ENCODE peak calls at places on chromosomes 11 and 22, in nine cellular contexts. One of them, this sample, is unnamed.

GRCh38 chr22:29108137-29108536 is 35.3 kb downstream of the KREMEN1 start:
- DNase-seq in mucosa of descending colon: no peak
- DNase-seq in sigmoid colon: no peak
- DNase-seq in A549: peak; percentile 38
- DNase-seq in brain microvascular endothelial cell: no peak
- DNase-seq in choroid plexus epithelial cell: peak; percentile 41
- DNase-seq in ascending aorta: no peak
- DNase-seq in fibroblast of pulmonary artery: peak; percentile 33
- DNase-seq in vagina: no peak
- DNase-seq in this sample: peak; percentile 79

GRCh38 chr22:47586038-47586437 is 823.6 kb downstream of the TBC1D22A start:
- DNase-seq in mucosa of descending colon: no peak
- DNase-seq in sigmoid colon: peak; percentile 11
- DNase-seq in A549: peak; percentile 13
- DNase-seq in brain microvascular endothelial cell: no peak
- DNase-seq in choroid plexus epithelial cell: no peak
- DNase-seq in ascending aorta: no peak
- DNase-seq in fibroblast of pulmonary artery: no peak
- DNase-seq in vagina: no peak
- DNase-seq in this sample: no peak

GRCh38 chr11:8290122-8290810 is 26.6 kb upstream of the LMO1 start:
- DNase-seq in mucosa of descending colon: no peak
- DNase-seq in sigmoid colon: peak; percentile 27
- DNase-seq in A549: no peak
- DNase-seq in brain microvascular endothelial cell: no peak
- DNase-seq in choroid plexus epithelial cell: no peak
- DNase-seq in ascending aorta: peak; percentile 43
- DNase-seq in fibroblast of pulmonary artery: no peak
- DNase-seq in vagina: no peak
- DNase-seq in this sample: no peak

GRCh38 chr22:30868663-30869385 is 99.8 kb downstream of the MORC2 start:
- DNase-seq in mucosa of descending colon: peak; percentile 12
- DNase-seq in sigmoid colon: peak; percentile 25
- DNase-seq in A549: no peak
- DNase-seq in brain microvascular endothelial cell: peak; percentile 37
- DNase-seq in choroid plexus epithelial cell: peak; percentile 53
- DNase-seq in ascending aorta: peak; percentile 46
- DNase-seq in fibroblast of pulmonary artery: peak; percentile 24
- DNase-seq in vagina: no peak
- DNase-seq in this sample: peak; percentile 17

GRCh38 chr11:63870351-63871197 is 31.7 kb downstream of the MARK2 start:
- DNase-seq in mucosa of descending colon: peak; percentile 39
- DNase-seq in sigmoid colon: no peak
- DNase-seq in A549: no peak
- DNase-seq in brain microvascular endothelial cell: no peak
- DNase-seq in choroid plexus epithelial cell: peak; percentile 39
- DNase-seq in ascending aorta: no peak
- DNase-seq in fibroblast of pulmonary artery: no peak
- DNase-seq in vagina: no peak
- DNase-seq in this sample: no peak

GRCh38 chr11:1297011-1297575 is 12.3 kb downstream of the TOLLIP start:
- DNase-seq in mucosa of descending colon: peak; percentile 25
- DNase-seq in sigmoid colon: no peak
- DNase-seq in A549: no peak
- DNase-seq in brain microvascular endothelial cell: no peak
- DNase-seq in choroid plexus epithelial cell: no peak
- DNase-seq in ascending aorta: peak; percentile 46
- DNase-seq in fibroblast of pulmonary artery: no peak
- DNase-seq in vagina: no peak
- DNase-seq in this sample: no peak

GRCh38 chr22:46980392-46980791 is 217.9 kb downstream of the TBC1D22A start:
- DNase-seq in mucosa of descending colon: no peak
- DNase-seq in sigmoid colon: no peak
- DNase-seq in A549: no peak
- DNase-seq in brain microvascular endothelial cell: no peak
- DNase-seq in choroid plexus epithelial cell: no peak
- DNase-seq in ascending aorta: no peak
- DNase-seq in fibroblast of pulmonary artery: no peak
- DNase-seq in vagina: no peak
- DNase-seq in this sample: no peak

GRCh38 chr22:28373841-28374240 is 305.8 kb downstream of the TTC28 start:
- DNase-seq in mucosa of descending colon: no peak
- DNase-seq in sigmoid colon: no peak
- DNase-seq in A549: no peak
- DNase-seq in brain microvascular endothelial cell: no peak
- DNase-seq in choroid plexus epithelial cell: peak; percentile 44
- DNase-seq in ascending aorta: no peak
- DNase-seq in fibroblast of pulmonary artery: no peak
- DNase-seq in vagina: no peak
- DNase-seq in this sample: peak; percentile 12

GRCh38 chr11:126159719-126160344 is 51.6 kb downstream of the RPUSD4 start:
- DNase-seq in mucosa of descending colon: no peak
- DNase-seq in sigmoid colon: no peak
- DNase-seq in A549: no peak
- DNase-seq in brain microvascular endothelial cell: no peak
- DNase-seq in choroid plexus epithelial cell: no peak
- DNase-seq in ascending aorta: no peak
- DNase-seq in fibroblast of pulmonary artery: no peak
- DNase-seq in vagina: no peak
- DNase-seq in this sample: no peak

GRCh38 chr11:57081356-57081755 is 92.6 kb downstream of the OR5AK2 start:
- DNase-seq in mucosa of descending colon: no peak
- DNase-seq in sigmoid colon: no peak
- DNase-seq in A549: no peak
- DNase-seq in brain microvascular endothelial cell: no peak
- DNase-seq in choroid plexus epithelial cell: no peak
- DNase-seq in ascending aorta: no peak
- DNase-seq in fibroblast of pulmonary artery: no peak
- DNase-seq in vagina: no peak
- DNase-seq in this sample: no peak

GRCh38 chr22:19748139-19748538 is 12.4 kb upstream of the TBX1 start:
- DNase-seq in mucosa of descending colon: no peak
- DNase-seq in sigmoid colon: no peak
- DNase-seq in A549: no peak
- DNase-seq in brain microvascular endothelial cell: no peak
- DNase-seq in choroid plexus epithelial cell: no peak
- DNase-seq in ascending aorta: no peak
- DNase-seq in fibroblast of pulmonary artery: no peak
- DNase-seq in vagina: no peak
- DNase-seq in this sample: no peak

GRCh38 chr11:12286606-12287005 is 90.8 kb upstream of the PARVA start:
- DNase-seq in mucosa of descending colon: no peak
- DNase-seq in sigmoid colon: no peak
- DNase-seq in A549: no peak
- DNase-seq in brain microvascular endothelial cell: no peak
- DNase-seq in choroid plexus epithelial cell: no peak
- DNase-seq in ascending aorta: peak; percentile 60
- DNase-seq in fibroblast of pulmonary artery: no peak
- DNase-seq in vagina: no peak
- DNase-seq in this sample: no peak

GRCh38 chr11:12288212-12288933 is 89.0 kb upstream of the PARVA start:
- DNase-seq in mucosa of descending colon: peak; percentile 84
- DNase-seq in sigmoid colon: peak; percentile 94
- DNase-seq in A549: peak; percentile 90
- DNase-seq in brain microvascular endothelial cell: peak; percentile 93
- DNase-seq in choroid plexus epithelial cell: peak; percentile 96
- DNase-seq in ascending aorta: peak; percentile 90
- DNase-seq in fibroblast of pulmonary artery: peak; percentile 96
- DNase-seq in vagina: peak; percentile 74
- DNase-seq in this sample: peak; percentile 94

GRCh38 chr11:12287009-12287373 is 90.4 kb upstream of the PARVA start:
- DNase-seq in mucosa of descending colon: no peak
- DNase-seq in sigmoid colon: peak; percentile 87
- DNase-seq in A549: peak; percentile 86
- DNase-seq in brain microvascular endothelial cell: peak; percentile 94
- DNase-seq in choroid plexus epithelial cell: peak; percentile 97
- DNase-seq in ascending aorta: peak; percentile 87
- DNase-seq in fibroblast of pulmonary artery: peak; percentile 96
- DNase-seq in vagina: no peak
- DNase-seq in this sample: peak; percentile 95

GRCh38 chr11:12288934-12289666 is 88.3 kb upstream of the PARVA start:
- DNase-seq in mucosa of descending colon: no peak
- DNase-seq in sigmoid colon: no peak
- DNase-seq in A549: no peak
- DNase-seq in brain microvascular endothelial cell: no peak
- DNase-seq in choroid plexus epithelial cell: no peak
- DNase-seq in ascending aorta: peak; percentile 73
- DNase-seq in fibroblast of pulmonary artery: no peak
- DNase-seq in vagina: peak; percentile 94
- DNase-seq in this sample: no peak

GRCh38 chr11:12287374-12288211 is 89.8 kb upstream of the PARVA start:
- DNase-seq in mucosa of descending colon: no peak
- DNase-seq in sigmoid colon: peak; percentile 93
- DNase-seq in A549: peak; percentile 95
- DNase-seq in brain microvascular endothelial cell: peak; percentile 98
- DNase-seq in choroid plexus epithelial cell: peak; percentile 97
- DNase-seq in ascending aorta: peak; percentile 98
- DNase-seq in fibroblast of pulmonary artery: peak; percentile 97
- DNase-seq in vagina: peak; percentile 90
- DNase-seq in this sample: peak; percentile 95
- TF ChIP-seq CTCF in mucosa of descending colon: no peak
- TF ChIP-seq CTCF in sigmoid colon: peak; percentile 57
- TF ChIP-seq CTCF in A549: peak; percentile 67
- TF ChIP-seq CTCF in brain microvascular endothelial cell: peak; percentile 76
- TF ChIP-seq CTCF in choroid plexus epithelial cell: peak; percentile 68
- TF ChIP-seq CTCF in ascending aorta: peak; percentile 19
- TF ChIP-seq CTCF in fibroblast of pulmonary artery: peak; percentile 65
- TF ChIP-seq CTCF in vagina: no peak
- TF ChIP-seq CTCF in this sample: peak; percentile 57

GRCh38 chr22:26715392-26715939 is 58.1 kb downstream of the MIAT start:
- DNase-seq in mucosa of descending colon: no peak
- DNase-seq in sigmoid colon: no peak
- DNase-seq in A549: no peak
- DNase-seq in brain microvascular endothelial cell: no peak
- DNase-seq in choroid plexus epithelial cell: no peak
- DNase-seq in ascending aorta: no peak
- DNase-seq in fibroblast of pulmonary artery: no peak
- DNase-seq in vagina: no peak
- DNase-seq in this sample: no peak

GRCh38 chr22:26711205-26711958 is 54.0 kb downstream of the MIAT start:
- DNase-seq in mucosa of descending colon: no peak
- DNase-seq in sigmoid colon: no peak
- DNase-seq in A549: no peak
- DNase-seq in brain microvascular endothelial cell: no peak
- DNase-seq in choroid plexus epithelial cell: peak; percentile 85
- DNase-seq in ascending aorta: no peak
- DNase-seq in fibroblast of pulmonary artery: peak; percentile 48
- DNase-seq in vagina: no peak
- DNase-seq in this sample: peak; percentile 57

GRCh38 chr22:26714971-26715370 is 57.6 kb downstream of the MIAT start:
- DNase-seq in mucosa of descending colon: no peak
- DNase-seq in sigmoid colon: no peak
- DNase-seq in A549: no peak
- DNase-seq in brain microvascular endothelial cell: no peak
- DNase-seq in choroid plexus epithelial cell: no peak
- DNase-seq in ascending aorta: no peak
- DNase-seq in fibroblast of pulmonary artery: no peak
- DNase-seq in vagina: no peak
- DNase-seq in this sample: no peak

GRCh38 chr22:26712158-26712557 is 54.8 kb downstream of the MIAT start:
- DNase-seq in mucosa of descending colon: no peak
- DNase-seq in sigmoid colon: no peak
- DNase-seq in A549: no peak
- DNase-seq in brain microvascular endothelial cell: no peak
- DNase-seq in choroid plexus epithelial cell: no peak
- DNase-seq in ascending aorta: no peak
- DNase-seq in fibroblast of pulmonary artery: no peak
- DNase-seq in vagina: no peak
- DNase-seq in this sample: no peak

GRCh38 chr22:26713823-26714449 is 56.5 kb downstream of the MIAT start:
- DNase-seq in mucosa of descending colon: no peak
- DNase-seq in sigmoid colon: no peak
- DNase-seq in A549: peak; percentile 23
- DNase-seq in brain microvascular endothelial cell: peak; percentile 69
- DNase-seq in choroid plexus epithelial cell: peak; percentile 81
- DNase-seq in ascending aorta: no peak
- DNase-seq in fibroblast of pulmonary artery: peak; percentile 78
- DNase-seq in vagina: no peak
- DNase-seq in this sample: peak; percentile 50
- H3K4me3 ChIP-seq in mucosa of descending colon: no peak overlapping the region
- H3K4me3 ChIP-seq in sigmoid colon: no peak overlapping the region
- H3K4me3 ChIP-seq in A549: no peak overlapping the region
- H3K4me3 ChIP-seq in brain microvascular endothelial cell: no peak overlapping the region
- H3K4me3 ChIP-seq in choroid plexus epithelial cell: no peak overlapping the region
- H3K4me3 ChIP-seq in ascending aorta: no peak overlapping the region
- H3K4me3 ChIP-seq in fibroblast of pulmonary artery: peak overlapping the region; percentile 24
- H3K4me3 ChIP-seq in vagina: no peak overlapping the region
- H3K4me3 ChIP-seq in this sample: no peak overlapping the region

GRCh38 chr11:32297629-32298028 is 137.7 kb downstream of the WT1 start:
- DNase-seq in mucosa of descending colon: no peak
- DNase-seq in sigmoid colon: no peak
- DNase-seq in A549: peak; percentile 44
- DNase-seq in brain microvascular endothelial cell: peak; percentile 30
- DNase-seq in choroid plexus epithelial cell: peak; percentile 82
- DNase-seq in ascending aorta: no peak
- DNase-seq in fibroblast of pulmonary artery: peak; percentile 70
- DNase-seq in vagina: no peak
- DNase-seq in this sample: peak; percentile 59
- TF ChIP-seq CTCF in mucosa of descending colon: no peak
- TF ChIP-seq CTCF in sigmoid colon: no peak
- TF ChIP-seq CTCF in A549: peak; percentile 66
- TF ChIP-seq CTCF in brain microvascular endothelial cell: peak; percentile 32
- TF ChIP-seq CTCF in choroid plexus epithelial cell: peak; percentile 46
- TF ChIP-seq CTCF in ascending aorta: no peak
- TF ChIP-seq CTCF in fibroblast of pulmonary artery: peak; percentile 38
- TF ChIP-seq CTCF in vagina: no peak
- TF ChIP-seq CTCF in this sample: peak; percentile 34

GRCh38 chr11:29124436-29124835 is 892.4 kb downstream of the KCNA4 start:
- DNase-seq in mucosa of descending colon: no peak
- DNase-seq in sigmoid colon: no peak
- DNase-seq in A549: no peak
- DNase-seq in brain microvascular endothelial cell: no peak
- DNase-seq in choroid plexus epithelial cell: no peak
- DNase-seq in ascending aorta: no peak
- DNase-seq in fibroblast of pulmonary artery: no peak
- DNase-seq in vagina: no peak
- DNase-seq in this sample: peak; percentile 69

GRCh38 chr11:29119116-29119515 is 897.7 kb downstream of the KCNA4 start:
- DNase-seq in mucosa of descending colon: no peak
- DNase-seq in sigmoid colon: no peak
- DNase-seq in A549: no peak
- DNase-seq in brain microvascular endothelial cell: peak; percentile 63
- DNase-seq in choroid plexus epithelial cell: peak; percentile 74
- DNase-seq in ascending aorta: no peak
- DNase-seq in fibroblast of pulmonary artery: peak; percentile 48
- DNase-seq in vagina: no peak
- DNase-seq in this sample: peak; percentile 90

GRCh38 chr11:29120329-29120695 is 896.5 kb downstream of the KCNA4 start:
- DNase-seq in mucosa of descending colon: peak; percentile 22
- DNase-seq in sigmoid colon: no peak
- DNase-seq in A549: no peak
- DNase-seq in brain microvascular endothelial cell: no peak
- DNase-seq in choroid plexus epithelial cell: no peak
- DNase-seq in ascending aorta: no peak
- DNase-seq in fibroblast of pulmonary artery: no peak
- DNase-seq in vagina: no peak
- DNase-seq in this sample: no peak

GRCh38 chr11:29125621-29126020 is 891.2 kb downstream of the KCNA4 start:
- DNase-seq in mucosa of descending colon: no peak
- DNase-seq in sigmoid colon: no peak
- DNase-seq in A549: no peak
- DNase-seq in brain microvascular endothelial cell: no peak
- DNase-seq in choroid plexus epithelial cell: no peak
- DNase-seq in ascending aorta: no peak
- DNase-seq in fibroblast of pulmonary artery: no peak
- DNase-seq in vagina: no peak
- DNase-seq in this sample: peak; percentile 62

GRCh38 chr11:29119691-29120328 is 897.0 kb downstream of the KCNA4 start:
- DNase-seq in mucosa of descending colon: no peak
- DNase-seq in sigmoid colon: no peak
- DNase-seq in A549: peak; percentile 86
- DNase-seq in brain microvascular endothelial cell: peak; percentile 92
- DNase-seq in choroid plexus epithelial cell: peak; percentile 90
- DNase-seq in ascending aorta: no peak
- DNase-seq in fibroblast of pulmonary artery: peak; percentile 87
- DNase-seq in vagina: no peak
- DNase-seq in this sample: peak; percentile 94
- H3K4me3 ChIP-seq in mucosa of descending colon: no peak overlapping the region
- H3K4me3 ChIP-seq in sigmoid colon: no peak overlapping the region
- H3K4me3 ChIP-seq in A549: peak overlapping the region; percentile 15
- H3K4me3 ChIP-seq in brain microvascular endothelial cell: no peak overlapping the region
- H3K4me3 ChIP-seq in choroid plexus epithelial cell: peak overlapping the region; percentile 15
- H3K4me3 ChIP-seq in ascending aorta: no peak overlapping the region
- H3K4me3 ChIP-seq in fibroblast of pulmonary artery: no peak overlapping the region
- H3K4me3 ChIP-seq in vagina: no peak overlapping the region
- H3K4me3 ChIP-seq in this sample: peak overlapping the region; percentile 18